ENCODE peak calls at places on chromosomes 12 and 14, in six cellular contexts. W, E, T, O, Q and P are unnamed samples.

GRCh38 chr12:12081836-12082497 is 11.2 kb downstream of the BCL2L14 start:
- DNase-seq in T (no peak), W (no peak), Q (no peak), O (peak), E (peak), P (peak)

GRCh38 chr14:52553671-52554575 is 1.3 kb downstream of the GPR137C start:
- DNase-seq in E (peak), Q (peak), O (peak), W (peak), T (peak), P (no peak)

GRCh38 chr12:113190761-113191160 is 5.2 kb downstream of the RITA1 start:
- DNase-seq in W (no peak), Q (no peak), T (no peak), E (peak), O (peak), P (peak)

GRCh38 chr12:121792607-121793500 is 634 bp downstream of the RHOF start:
- DNase-seq in Q (peak), E (no peak), O (no peak), W (peak), T (no peak), P (no peak)

GRCh38 chr14:56659964-56660551 is 80.5 kb downstream of the TMEM260 start:
- DNase-seq in O (peak), Q (no peak), W (no peak), E (peak), T (no peak), P (peak)

GRCh38 chr12:12016284-12017100 is 54.2 kb upstream of the BCL2L14 start:
- DNase-seq in Q (peak), O (no peak), W (no peak), E (no peak), T (no peak), P (no peak)

GRCh38 chr12:55736780-55737580 is 5.9 kb upstream of the GDF11 start:
- DNase-seq in T (peak), O (peak), W (peak), E (peak), Q (peak), P (no peak)

GRCh38 chr12:130880411-130880885 is 8.6 kb downstream of the RAN start:
- DNase-seq in E (no peak), O (no peak), Q (peak), W (no peak), T (no peak), P (no peak)

GRCh38 chr14:41505491-41505890 is 101.2 kb upstream of the LRFN5 start:
- DNase-seq in W (no peak), O (no peak), E (no peak), T (no peak), Q (no peak), P (no peak)

GRCh38 chr12:52440821-52441319 is 6.7 kb upstream of the KRT75 start:
- DNase-seq in E (peak), W (no peak), Q (no peak), O (peak), T (no peak), P (no peak)

GRCh38 chr14:53956427-53957201 is at the start of gene BMP4:
- DNase-seq in W (peak), Q (peak), E (peak), O (peak), T (peak), P (no peak)

GRCh38 chr14:71610797-71611196 is 321.4 kb upstream of the RGS6 start:
- DNase-seq in T (no peak), W (no peak), E (no peak), O (no peak), Q (no peak), P (no peak)

GRCh38 chr12:40224439-40225291 is at the start of gene LRRK2:
- DNase-seq in W (peak), O (peak), Q (peak), T (peak), E (peak), P (peak)

GRCh38 chr12:80704430-80704829 is 3.0 kb upstream of the MYF6 start:
- DNase-seq in T (no peak), E (no peak), W (no peak), Q (no peak), O (no peak), P (no peak)

GRCh38 chr12:96205909-96206308 is 11.7 kb downstream of the ELK3 start:
- DNase-seq in Q (no peak), E (no peak), T (no peak), O (no peak), W (no peak), P (no peak)

GRCh38 chr12:69851976-69852375 is 26.9 kb downstream of the MYRFL start:
- DNase-seq in T (no peak), W (no peak), Q (no peak), O (no peak), E (no peak), P (no peak)

GRCh38 chr12:57238854-57239554 is 9.5 kb downstream of the SHMT2 start:
- DNase-seq in Q (peak), W (peak), O (peak), T (peak), E (peak), P (peak)

GRCh38 chr14:92780865-92781264 is 13.2 kb upstream of the GOLGA5 start:
- DNase-seq in E (no peak), W (no peak), O (no peak), Q (no peak), T (no peak), P (no peak)

GRCh38 chr12:90959538-90960139 is 4.7 kb upstream of the CCER1 start:
- DNase-seq in E (peak), Q (no peak), T (peak), W (no peak), O (peak), P (no peak)

GRCh38 chr12:127238061-127238460 is 1028.9 kb upstream of the TMEM132C start:
- DNase-seq in E (no peak), Q (no peak), O (no peak), T (no peak), W (no peak), P (no peak)

GRCh38 chr12:88650715-88651114 is 70.4 kb upstream of the KITLG start:
- DNase-seq in E (peak), O (peak), Q (no peak), T (no peak), W (no peak), P (no peak)

GRCh38 chr14:63760014-63760413 is 32.1 kb upstream of the SGPP1 start:
- DNase-seq in O (no peak), Q (no peak), W (no peak), E (no peak), T (no peak), P (no peak)

GRCh38 chr14:55874785-55875184 is 243.4 kb upstream of the PELI2 start:
- DNase-seq in E (no peak), T (no peak), W (no peak), Q (no peak), O (no peak), P (no peak)

GRCh38 chr14:92651793-92652382 is 96.5 kb downstream of the LGMN start:
- DNase-seq in E (no peak), W (peak), O (no peak), T (peak), Q (peak), P (no peak)

GRCh38 chr12:1083086-1083887 is 92.3 kb downstream of the ERC1 start:
- DNase-seq in T (no peak), E (no peak), O (no peak), W (no peak), Q (peak), P (no peak)

GRCh38 chr14:91018465-91018864 is 42.0 kb downstream of the RPS6KA5 start:
- DNase-seq in W (no peak), E (no peak), T (no peak), Q (no peak), O (no peak), P (no peak)

GRCh38 chr14:56715938-56716337 is 94.3 kb downstream of the OTX2 start:
- DNase-seq in E (no peak), T (no peak), O (no peak), W (no peak), Q (no peak), P (no peak)

GRCh38 chr12:56366948-56367347 is 4.3 kb upstream of the APOF start:
- DNase-seq in Q (no peak), W (no peak), T (no peak), E (no peak), O (no peak), P (no peak)

GRCh38 chr12:5160827-5161226 is 117.1 kb downstream of the KCNA5 start:
- DNase-seq in T (no peak), Q (no peak), E (no peak), W (no peak), O (no peak), P (no peak)

GRCh38 chr12:3242199-3242863 is 165.2 kb downstream of the TSPAN9 start:
- DNase-seq in W (peak), E (no peak), Q (no peak), O (peak), T (no peak), P (peak)

GRCh38 chr12:122013792-122014590 is 7.7 kb upstream of the BCL7A start:
- DNase-seq in T (no peak), E (no peak), W (no peak), Q (no peak), O (no peak), P (no peak)

GRCh38 chr12:54417712-54418440 is 1.2 kb downstream of the ITGA5 start:
- DNase-seq in E (no peak), T (no peak), O (no peak), Q (no peak), W (no peak), P (no peak)

GRCh38 chr14:93888995-93889394 is 38.1 kb upstream of the FAM181A start:
- DNase-seq in Q (no peak), O (no peak), E (no peak), T (no peak), W (no peak), P (no peak)

GRCh38 chr12:5487971-5488955 is 56.4 kb downstream of the NTF3 start:
- DNase-seq in T (no peak), O (no peak), E (peak), W (no peak), Q (no peak), P (no peak)

GRCh38 chr12:6852651-6853354 is 853 bp downstream of the USP5 start:
- DNase-seq in E (peak), T (no peak), O (peak), Q (peak), W (no peak), P (peak)
- TF ChIP-seq POLR2A in E (peak), T (no peak), O (no peak), Q (peak), W (no peak), P (peak)

DNA sequence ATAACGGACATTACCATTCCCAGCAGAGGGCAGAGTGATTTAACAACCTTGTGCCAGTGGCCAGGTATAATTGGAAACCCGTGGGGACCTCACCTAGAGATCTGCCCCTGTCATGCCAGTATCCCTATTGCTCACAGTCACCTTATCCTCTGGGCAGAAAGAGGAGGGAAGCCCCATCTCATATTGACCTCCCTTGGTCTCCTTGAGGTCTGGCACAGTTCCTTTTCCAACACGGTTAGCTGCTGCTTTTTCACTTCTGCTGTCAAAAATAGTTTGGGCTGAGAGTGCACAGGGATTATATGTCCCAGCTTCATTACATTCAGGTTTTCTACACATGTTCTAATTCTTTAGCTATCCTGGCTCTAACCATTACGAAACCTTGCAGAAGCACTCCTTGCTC is 111.6 kb upstream of the MIS18BP1 start:
- DNase-seq in W (no peak), Q (no peak), T (no peak), O (no peak), E (no peak), P (no peak)
- TF ChIP-seq POLR2A in W (no peak), Q (no peak), T (no peak), O (no peak), E (no peak), P (no peak)

GRCh38 chr14:45128963-45129629 is 5.2 kb downstream of the FKBP3 start:
- DNase-seq in Q (no peak), W (no peak), E (no peak), O (no peak), T (no peak), P (no peak)

GRCh38 chr14:45133683-45134050 is 614 bp downstream of the FKBP3 start:
- DNase-seq in T (no peak), E (no peak), Q (no peak), W (no peak), O (no peak), P (no peak)

GRCh38 chr14:45135659-45136314 is at the start of gene FANCM:
- DNase-seq in O (peak), Q (peak), E (peak), W (peak), T (peak), P (peak)

GRCh38 chr14:45135181-45135580 is 549 bp upstream of the FANCM start:
- DNase-seq in O (no peak), E (peak), W (no peak), Q (no peak), T (peak), P (no peak)

GRCh38 chr14:45134051-45134958 is at the start of gene FKBP3:
- DNase-seq in T (peak), O (peak), Q (peak), E (peak), W (peak), P (peak)
- TF ChIP-seq POLR2A in T (peak), O (peak), Q (peak), E (peak), W (peak), P (peak)

GRCh38 chr12:108338915-108339657 is at the start of gene CMKLR1:
- DNase-seq in O (no peak), T (peak), W (peak), Q (peak), E (no peak), P (no peak)

GRCh38 chr12:108333898-108334699 is 5.0 kb downstream of the CMKLR1 start:
- DNase-seq in T (no peak), Q (no peak), O (no peak), W (no peak), E (peak), P (no peak)

GRCh38 chr12:108335349-108336119 is 3.6 kb downstream of the CMKLR1 start:
- DNase-seq in O (no peak), W (no peak), T (no peak), Q (no peak), E (no peak), P (no peak)

GRCh38 chr12:108340037-108340436 is 926 bp upstream of the CMKLR1 start:
- DNase-seq in W (no peak), Q (peak), T (no peak), E (no peak), O (no peak), P (no peak)

DNA sequence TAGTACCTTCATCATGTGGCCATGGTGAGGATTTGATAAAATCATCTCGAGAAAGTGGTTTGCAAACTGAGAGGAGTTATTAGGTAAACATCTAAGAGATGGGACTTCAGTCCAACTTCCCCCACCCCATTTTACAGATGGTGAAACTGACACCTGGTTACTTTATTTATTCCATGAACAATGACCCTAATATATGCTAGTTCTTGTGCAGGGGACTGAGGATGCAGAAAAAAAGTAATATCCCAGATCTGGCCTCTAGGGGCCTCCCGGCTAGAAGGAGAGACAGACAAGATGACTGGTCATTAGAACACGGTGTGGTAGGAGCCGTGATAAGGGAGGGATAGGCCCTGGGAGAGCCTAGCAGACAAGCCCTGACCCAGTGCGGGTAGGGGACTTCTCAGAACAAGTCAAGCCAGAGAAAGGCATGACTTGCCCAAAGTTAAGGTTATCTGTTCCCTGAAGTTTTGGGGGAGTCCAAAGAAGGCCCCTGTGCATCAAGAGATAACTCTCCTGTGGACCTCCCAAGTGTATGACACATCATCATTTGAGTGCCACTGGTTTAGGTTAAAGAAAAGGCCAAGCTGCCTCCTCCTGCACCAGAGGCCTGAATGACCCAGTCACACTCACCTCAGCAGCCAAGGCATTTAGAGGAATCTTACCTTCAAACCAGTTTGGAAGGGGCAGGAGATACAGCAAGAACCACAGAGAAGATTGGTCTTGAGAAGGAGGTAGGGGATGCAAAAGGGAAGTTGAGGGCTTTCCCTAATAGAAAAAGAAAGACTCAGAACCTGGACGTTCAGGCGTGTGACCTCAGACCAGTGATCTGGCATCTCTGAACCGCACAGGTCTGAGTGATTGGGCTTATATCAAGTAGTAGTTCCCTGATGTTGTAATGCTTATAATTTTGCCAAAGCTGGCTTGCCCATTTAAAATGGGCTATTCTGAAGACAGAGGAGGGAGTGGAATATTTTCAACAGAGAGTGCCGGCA is 1.6 kb downstream of the CMKLR1 start:
- DNase-seq in O (peak), Q (peak), E (peak), W (no peak), T (peak), P (peak)
- TF ChIP-seq POLR2A in O (no peak), Q (peak), E (no peak), W (no peak), T (no peak), P (no peak)

GRCh38 chr12:120532701-120533238 is 1.4 kb upstream of the RNF10 start:
- DNase-seq in O (no peak), E (no peak), T (no peak), W (no peak), Q (no peak), P (no peak)

GRCh38 chr12:120529641-120530314 is 820 bp upstream of the COQ5 start:
- DNase-seq in O (peak), W (no peak), Q (no peak), E (peak), T (no peak), P (no peak)

GRCh38 chr12:120534203-120534702 is at the start of gene RNF10:
- DNase-seq in T (peak), W (peak), E (peak), O (peak), Q (peak), P (peak)

GRCh38 chr12:120534703-120535655 is 823 bp downstream of the RNF10 start:
- DNase-seq in Q (peak), W (peak), O (peak), E (peak), T (no peak), P (peak)

DNA sequence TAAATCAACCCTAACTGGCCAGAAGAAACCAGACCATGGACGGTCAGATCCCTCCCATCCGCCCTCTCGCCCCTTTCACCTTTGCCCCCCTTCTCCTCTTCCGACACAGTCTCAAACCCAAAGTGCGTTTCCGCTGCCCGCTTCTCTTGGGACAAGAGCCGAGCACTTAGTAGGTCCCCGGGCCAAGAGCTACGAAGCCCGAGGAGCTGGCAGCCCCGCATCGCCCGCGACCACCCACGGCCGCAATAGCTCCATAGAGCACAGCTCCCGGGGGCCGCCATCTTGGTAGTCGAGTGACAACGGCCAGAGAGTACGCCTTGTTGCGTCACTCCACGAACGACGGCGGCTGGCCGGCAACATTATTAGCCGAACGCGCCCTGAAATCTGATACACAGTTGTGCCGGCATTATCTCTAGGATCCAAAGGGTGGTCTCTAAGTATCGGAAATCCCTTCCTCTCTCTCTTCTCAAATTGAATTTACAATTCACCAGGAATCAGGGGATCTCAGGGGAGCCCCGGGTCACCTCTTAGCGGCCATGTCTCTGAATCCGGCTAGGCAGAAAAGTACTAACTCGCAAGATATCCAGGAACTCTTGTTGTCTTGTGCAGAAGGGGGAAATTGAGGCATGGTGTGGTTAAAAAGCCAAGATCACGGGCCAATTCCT is at the start of gene COQ5:
- DNase-seq in O (peak), Q (peak), T (peak), W (peak), E (peak), P (peak)
- TF ChIP-seq POLR2A in O (peak), Q (peak), T (peak), W (peak), E (peak), P (peak)

GRCh38 chr14:89417111-89417468 is at the start of gene FOXN3:
- DNase-seq in O (peak), W (peak), T (peak), Q (peak), E (peak), P (peak)
- TF ChIP-seq POLR2A in O (no peak), W (peak), T (peak), Q (peak), E (no peak), P (no peak)